ENCODE peak calls at places on chromosome 3, in six cellular contexts. K, E, I, L, M and C are unnamed samples.

GRCh38 chr3:152076148-152076547 is 192.6 kb upstream of the MBNL1 start:
- DNase-seq in K (no peak), E (no peak), I (no peak), L (no peak), M (no peak), C (no peak)

GRCh38 chr3:72444642-72445223 is 403.5 kb downstream of the SHQ1 start:
- DNase-seq in K (no peak), E (no peak), I (no peak), L (no peak), M (no peak), C (no peak)

GRCh38 chr3:11820540-11821041 is 26.1 kb downstream of the TAMM41 start:
- DNase-seq in K (peak), E (no peak), I (no peak), L (no peak), M (no peak), C (no peak)

GRCh38 chr3:78726545-78726944 is 1041.3 kb downstream of the ROBO1 start:
- DNase-seq in K (no peak), E (no peak), I (no peak), L (no peak), M (no peak), C (no peak)

GRCh38 chr3:169869484-169870304 is at the start of gene LRRC31:
- DNase-seq in K (no peak), E (no peak), I (no peak), L (no peak), M (no peak), C (no peak)

GRCh38 chr3:117748131-117748530 is 1038.6 kb downstream of the TUSC7 start:
- DNase-seq in K (no peak), E (no peak), I (no peak), L (no peak), M (no peak), C (no peak)

GRCh38 chr3:43194490-43195115 is 88.7 kb upstream of the POMGNT2 start:
- DNase-seq in K (peak), E (no peak), I (no peak), L (no peak), M (no peak), C (no peak)

GRCh38 chr3:41234823-41235722 is 35.8 kb downstream of the CTNNB1 start:
- DNase-seq in K (no peak), E (no peak), I (no peak), L (no peak), M (no peak), C (no peak)

GRCh38 chr3:14300721-14301377 is 101.6 kb upstream of the SLC6A6 start:
- DNase-seq in K (no peak), E (no peak), I (no peak), L (no peak), M (no peak), C (no peak)

GRCh38 chr3:46576899-46577298 is 10.8 kb upstream of the LRRC2 start:
- DNase-seq in K (no peak), E (no peak), I (peak), L (no peak), M (no peak), C (no peak)

GRCh38 chr3:22439626-22440025 is 688.6 kb upstream of the ZNF385D start:
- DNase-seq in K (no peak), E (no peak), I (no peak), L (no peak), M (no peak), C (no peak)

GRCh38 chr3:127701281-127701792 is 28.6 kb downstream of the ABTB1 start:
- DNase-seq in K (no peak), E (no peak), I (no peak), L (peak), M (no peak), C (no peak)

GRCh38 chr3:116112686-116113085 is 332.6 kb downstream of the LSAMP start:
- DNase-seq in K (no peak), E (no peak), I (no peak), L (no peak), M (no peak), C (no peak)

GRCh38 chr3:113293348-113293747 is 82.0 kb downstream of the BOC start:
- DNase-seq in K (no peak), E (no peak), I (no peak), L (no peak), M (no peak), C (no peak)

GRCh38 chr3:27509376-27509775 is 25.2 kb upstream of the SLC4A7 start:
- DNase-seq in K (no peak), E (no peak), I (no peak), L (no peak), M (no peak), C (no peak)

GRCh38 chr3:58404396-58404795 is 29.2 kb downstream of the PDHB start:
- DNase-seq in K (no peak), E (no peak), I (no peak), L (no peak), M (no peak), C (no peak)

GRCh38 chr3:111721702-111722205 is 126.6 kb upstream of the ZBED2 start:
- DNase-seq in K (no peak), E (no peak), I (no peak), L (no peak), M (no peak), C (no peak)